ENCODE peak calls at places on chromosomes 5 and 9, in seven cellular contexts. One of them, this sample, is unnamed.

GRCh38 chr9:35658144-35658893 is at the start of gene CCDC107:
- DNase-seq in ovary: peak
- DNase-seq in WTC11: peak
- DNase-seq in HFFc6: peak
- DNase-seq in endothelial cell: peak
- DNase-seq in body of pancreas: peak
- DNase-seq in WERI-Rb-1: peak
- DNase-seq in this sample: peak

GRCh38 chr9:11893331-11893730 is 799.9 kb upstream of the TYRP1 start:
- DNase-seq in ovary: no peak
- DNase-seq in WTC11: no peak
- DNase-seq in HFFc6: no peak
- DNase-seq in endothelial cell: no peak
- DNase-seq in body of pancreas: no peak
- DNase-seq in WERI-Rb-1: no peak
- DNase-seq in this sample: no peak

GRCh38 chr5:142869883-142870282 is 99.7 kb downstream of the ARHGAP26 start:
- DNase-seq in ovary: no peak
- DNase-seq in WTC11: no peak
- DNase-seq in HFFc6: no peak
- DNase-seq in endothelial cell: no peak
- DNase-seq in body of pancreas: peak
- DNase-seq in WERI-Rb-1: no peak
- DNase-seq in this sample: no peak

GRCh38 chr9:133730994-133731715 is 7.0 kb downstream of the SARDH start:
- DNase-seq in ovary: no peak
- DNase-seq in WTC11: no peak
- DNase-seq in HFFc6: no peak
- DNase-seq in endothelial cell: no peak
- DNase-seq in body of pancreas: no peak
- DNase-seq in WERI-Rb-1: no peak
- DNase-seq in this sample: no peak

GRCh38 chr5:113266227-113266912 is 168.4 kb downstream of the TSSK1B start:
- DNase-seq in ovary: no peak
- DNase-seq in WTC11: no peak
- DNase-seq in HFFc6: no peak
- DNase-seq in endothelial cell: no peak
- DNase-seq in body of pancreas: no peak
- DNase-seq in WERI-Rb-1: peak
- DNase-seq in this sample: no peak

GRCh38 chr5:133865113-133865512 is 103.3 kb downstream of the C5orf15 start:
- DNase-seq in ovary: no peak
- DNase-seq in WTC11: no peak
- DNase-seq in HFFc6: no peak
- DNase-seq in endothelial cell: no peak
- DNase-seq in body of pancreas: no peak
- DNase-seq in WERI-Rb-1: no peak
- DNase-seq in this sample: no peak

GRCh38 chr5:143495823-143496275 is 92.4 kb upstream of the NR3C1 start:
- DNase-seq in ovary: no peak
- DNase-seq in WTC11: no peak
- DNase-seq in HFFc6: peak
- DNase-seq in endothelial cell: no peak
- DNase-seq in body of pancreas: no peak
- DNase-seq in WERI-Rb-1: no peak
- DNase-seq in this sample: no peak

GRCh38 chr5:176389114-176389768 is 690 bp downstream of the HIGD2A start:
- DNase-seq in ovary: no peak
- DNase-seq in WTC11: no peak
- DNase-seq in HFFc6: no peak
- DNase-seq in endothelial cell: no peak
- DNase-seq in body of pancreas: no peak
- DNase-seq in WERI-Rb-1: no peak
- DNase-seq in this sample: no peak

GRCh38 chr9:69198526-69199250 is 24.6 kb downstream of the TJP2 start:
- DNase-seq in ovary: no peak
- DNase-seq in WTC11: no peak
- DNase-seq in HFFc6: no peak
- DNase-seq in endothelial cell: no peak
- DNase-seq in body of pancreas: no peak
- DNase-seq in WERI-Rb-1: no peak
- DNase-seq in this sample: no peak

GRCh38 chr9:134895849-134896833 is 15.5 kb downstream of the FCN2 start:
- DNase-seq in ovary: peak
- DNase-seq in WTC11: no peak
- DNase-seq in HFFc6: peak
- DNase-seq in endothelial cell: no peak
- DNase-seq in body of pancreas: no peak
- DNase-seq in WERI-Rb-1: no peak
- DNase-seq in this sample: no peak

GRCh38 chr9:98374385-98375051 is 119.1 kb upstream of the TBC1D2 start:
- DNase-seq in ovary: no peak
- DNase-seq in WTC11: no peak
- DNase-seq in HFFc6: peak
- DNase-seq in endothelial cell: no peak
- DNase-seq in body of pancreas: peak
- DNase-seq in WERI-Rb-1: no peak
- DNase-seq in this sample: no peak

GRCh38 chr5:1000329-1000728 is 8.3 kb upstream of the NKD2 start:
- DNase-seq in ovary: no peak
- DNase-seq in WTC11: peak
- DNase-seq in HFFc6: no peak
- DNase-seq in endothelial cell: peak
- DNase-seq in body of pancreas: no peak
- DNase-seq in WERI-Rb-1: peak
- DNase-seq in this sample: no peak

GRCh38 chr5:4275232-4275631 is 679.6 kb downstream of the IRX1 start:
- DNase-seq in ovary: no peak
- DNase-seq in WTC11: peak
- DNase-seq in HFFc6: no peak
- DNase-seq in endothelial cell: no peak
- DNase-seq in body of pancreas: no peak
- DNase-seq in WERI-Rb-1: no peak
- DNase-seq in this sample: no peak

GRCh38 chr9:123614503-123615258 is 258.7 kb downstream of the CRB2 start:
- DNase-seq in ovary: no peak
- DNase-seq in WTC11: no peak
- DNase-seq in HFFc6: no peak
- DNase-seq in endothelial cell: no peak
- DNase-seq in body of pancreas: no peak
- DNase-seq in WERI-Rb-1: no peak
- DNase-seq in this sample: no peak

DNA sequence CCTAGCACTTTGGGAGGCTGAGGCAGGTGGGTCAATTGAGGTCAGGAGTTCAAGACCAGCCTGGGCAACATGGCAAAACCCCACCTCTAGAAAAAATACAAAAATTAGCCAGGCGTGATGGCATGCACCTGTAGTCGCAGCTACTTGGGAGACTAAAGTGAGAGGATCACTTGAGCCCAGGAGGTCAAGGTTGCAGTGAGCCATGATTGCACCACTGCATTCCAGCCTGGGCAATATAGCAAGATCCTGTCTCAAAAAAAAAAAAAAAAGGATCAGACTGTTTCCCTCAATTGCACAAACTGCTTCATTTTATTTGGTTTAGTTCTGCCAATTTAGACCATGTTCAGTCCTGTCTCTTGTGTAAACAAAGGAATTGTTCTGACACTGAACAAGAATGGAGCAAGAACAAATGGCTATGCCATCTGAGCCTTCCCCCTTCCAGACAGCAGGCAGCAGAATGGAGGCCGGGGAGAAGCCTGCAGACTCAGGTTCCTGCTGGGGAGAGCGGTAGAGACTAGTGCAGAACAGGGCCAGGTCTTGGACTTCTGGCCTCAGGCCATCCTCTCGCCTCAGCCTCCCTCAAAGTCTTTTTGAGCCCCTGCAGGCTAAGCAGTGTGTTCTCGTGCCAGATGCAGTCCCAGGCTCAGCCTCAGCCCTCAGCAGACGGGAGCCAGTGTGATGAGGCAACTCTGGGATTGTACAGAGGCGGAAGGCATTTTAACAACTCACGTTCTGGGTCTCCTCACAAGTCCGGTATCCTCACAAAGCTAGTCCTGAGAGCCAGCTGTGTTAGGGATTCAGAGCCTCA is 18.2 kb downstream of the HNRNPH1 start:
- DNase-seq in ovary: no peak
- DNase-seq in WTC11: no peak
- DNase-seq in HFFc6: no peak
- DNase-seq in endothelial cell: no peak
- DNase-seq in body of pancreas: no peak
- DNase-seq in WERI-Rb-1: no peak
- DNase-seq in this sample: no peak
- TF ChIP-seq CTCF in ovary: no peak
- TF ChIP-seq CTCF in WTC11: no peak
- TF ChIP-seq CTCF in HFFc6: no peak
- TF ChIP-seq CTCF in endothelial cell: no peak
- TF ChIP-seq CTCF in body of pancreas: no peak
- TF ChIP-seq CTCF in WERI-Rb-1: no peak
- TF ChIP-seq CTCF in this sample: no peak

DNA sequence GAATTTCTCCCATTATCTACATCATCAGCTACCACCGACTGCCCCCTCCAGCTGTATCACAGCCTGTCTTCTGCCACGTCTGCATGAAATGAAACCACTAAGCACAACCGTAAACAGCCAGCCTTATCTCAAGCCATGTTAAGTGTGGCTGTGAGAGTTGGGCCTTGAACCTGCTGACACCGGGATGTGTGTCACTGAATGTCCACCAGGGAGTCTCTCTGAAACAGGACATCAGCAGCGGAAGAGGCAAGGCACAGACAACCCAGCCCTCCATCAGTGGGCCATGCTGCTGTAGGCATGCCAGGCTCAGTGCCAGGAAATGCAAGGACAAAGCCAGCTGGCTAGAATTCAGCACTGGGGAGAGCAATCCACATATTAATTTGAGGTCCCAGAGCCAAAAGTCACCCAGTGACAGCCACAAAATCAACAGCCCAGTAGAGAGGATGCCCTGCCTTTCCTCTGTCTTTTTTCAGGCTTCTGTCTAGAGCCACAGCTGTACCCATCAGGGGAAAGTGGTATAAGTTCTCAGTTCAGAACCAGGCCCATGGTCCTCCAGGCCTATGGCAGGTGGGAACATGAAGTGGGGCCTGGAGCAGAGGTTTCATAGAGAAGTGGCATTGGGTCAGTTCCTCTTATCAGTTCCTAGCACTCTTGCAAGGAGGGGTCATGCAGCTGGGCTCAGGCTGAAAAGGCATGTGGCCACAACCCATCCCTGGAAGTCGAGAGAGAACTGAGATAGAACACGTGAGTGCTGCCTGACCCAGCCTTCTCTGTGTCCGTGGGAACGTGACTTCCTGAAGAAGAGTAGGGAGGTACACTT is 199.5 kb downstream of the ESM1 start:
- DNase-seq in ovary: peak
- DNase-seq in WTC11: no peak
- DNase-seq in HFFc6: no peak
- DNase-seq in endothelial cell: no peak
- DNase-seq in body of pancreas: no peak
- DNase-seq in WERI-Rb-1: no peak
- DNase-seq in this sample: no peak
- TF ChIP-seq CTCF in ovary: no peak
- TF ChIP-seq CTCF in WTC11: no peak
- TF ChIP-seq CTCF in HFFc6: no peak
- TF ChIP-seq CTCF in endothelial cell: no peak
- TF ChIP-seq CTCF in body of pancreas: no peak
- TF ChIP-seq CTCF in WERI-Rb-1: no peak
- TF ChIP-seq CTCF in this sample: no peak

GRCh38 chr5:139912804-139913203 is 117.2 kb downstream of the PSD2 start:
- DNase-seq in ovary: peak
- DNase-seq in WTC11: no peak
- DNase-seq in HFFc6: no peak
- DNase-seq in endothelial cell: no peak
- DNase-seq in body of pancreas: peak
- DNase-seq in WERI-Rb-1: no peak
- DNase-seq in this sample: no peak

GRCh38 chr5:139914218-139914807 is 118.7 kb downstream of the PSD2 start:
- DNase-seq in ovary: no peak
- DNase-seq in WTC11: no peak
- DNase-seq in HFFc6: no peak
- DNase-seq in endothelial cell: no peak
- DNase-seq in body of pancreas: no peak
- DNase-seq in WERI-Rb-1: no peak
- DNase-seq in this sample: no peak

GRCh38 chr5:139910901-139911300 is 115.3 kb downstream of the PSD2 start:
- DNase-seq in ovary: no peak
- DNase-seq in WTC11: no peak
- DNase-seq in HFFc6: no peak
- DNase-seq in endothelial cell: no peak
- DNase-seq in body of pancreas: no peak
- DNase-seq in WERI-Rb-1: no peak
- DNase-seq in this sample: no peak

GRCh38 chr5:139911425-139912120 is 116.0 kb downstream of the PSD2 start:
- DNase-seq in ovary: no peak
- DNase-seq in WTC11: no peak
- DNase-seq in HFFc6: no peak
- DNase-seq in endothelial cell: no peak
- DNase-seq in body of pancreas: no peak
- DNase-seq in WERI-Rb-1: no peak
- DNase-seq in this sample: no peak

DNA sequence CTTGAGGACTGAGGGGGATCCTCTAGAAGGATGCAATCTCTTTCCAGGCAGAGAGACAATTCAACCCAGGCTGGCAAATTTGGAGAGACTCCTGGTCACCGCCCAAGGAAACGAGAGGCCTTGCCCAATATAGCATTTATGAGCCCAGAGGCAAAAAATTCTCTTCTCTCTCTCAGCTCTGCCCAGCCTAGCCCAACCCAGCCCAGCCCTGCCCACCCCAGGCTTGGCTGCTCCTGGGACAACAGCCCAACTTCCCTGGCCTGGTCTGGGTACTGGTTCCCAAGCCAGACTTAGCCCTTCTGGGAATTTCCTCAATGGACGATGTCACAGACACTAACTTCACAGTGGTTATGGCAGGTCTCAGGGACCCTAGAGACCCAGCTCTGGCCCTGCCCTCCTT is 116.5 kb downstream of the PSD2 start:
- DNase-seq in ovary: no peak
- DNase-seq in WTC11: no peak
- DNase-seq in HFFc6: no peak
- DNase-seq in endothelial cell: no peak
- DNase-seq in body of pancreas: no peak
- DNase-seq in WERI-Rb-1: no peak
- DNase-seq in this sample: no peak
- TF ChIP-seq CTCF in ovary: no peak
- TF ChIP-seq CTCF in WTC11: no peak
- TF ChIP-seq CTCF in HFFc6: no peak
- TF ChIP-seq CTCF in endothelial cell: no peak
- TF ChIP-seq CTCF in body of pancreas: no peak
- TF ChIP-seq CTCF in WERI-Rb-1: no peak
- TF ChIP-seq CTCF in this sample: no peak

DNA sequence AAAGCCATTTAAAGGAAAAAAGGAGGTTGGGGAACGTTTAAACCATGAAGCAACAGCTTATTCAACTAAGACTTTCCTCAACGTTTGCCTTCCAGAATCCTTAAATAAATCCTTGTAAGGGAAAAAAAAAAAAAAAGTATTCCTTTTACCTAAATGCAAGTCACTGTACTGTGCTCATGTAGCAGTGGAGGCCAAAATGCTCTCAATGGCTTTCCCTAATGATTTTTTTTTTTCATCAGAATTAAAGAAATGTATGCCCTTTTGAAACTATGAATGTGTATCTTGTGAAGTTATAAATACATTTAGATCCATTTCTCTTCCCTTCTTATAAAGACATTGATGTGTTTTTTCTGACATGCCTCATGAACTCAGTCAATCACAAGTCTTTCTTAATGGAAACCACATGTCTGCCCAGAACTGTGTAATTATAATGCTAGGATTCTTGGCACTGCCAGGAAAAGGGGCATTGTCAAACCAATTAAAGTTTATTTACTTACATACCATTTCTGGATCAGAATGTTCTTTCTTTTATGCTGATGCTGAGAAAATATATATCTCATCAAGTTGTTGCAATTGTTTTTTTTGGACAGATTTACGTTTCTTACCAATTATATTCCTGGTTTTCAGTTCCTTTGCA is 107.5 kb downstream of the EBF1 start:
- DNase-seq in ovary: no peak
- DNase-seq in WTC11: no peak
- DNase-seq in HFFc6: no peak
- DNase-seq in endothelial cell: no peak
- DNase-seq in body of pancreas: no peak
- DNase-seq in WERI-Rb-1: no peak
- DNase-seq in this sample: no peak
- TF ChIP-seq CTCF in ovary: no peak
- TF ChIP-seq CTCF in WTC11: no peak
- TF ChIP-seq CTCF in HFFc6: no peak
- TF ChIP-seq CTCF in endothelial cell: no peak
- TF ChIP-seq CTCF in body of pancreas: no peak
- TF ChIP-seq CTCF in WERI-Rb-1: no peak
- TF ChIP-seq CTCF in this sample: no peak

This sample was measured in nephron progenitor cell.